ENCODE peak calls at places on chromosome 6, in nine cellular contexts. One of them, this sample, is unnamed.

GRCh38 chr6:111663232-111663631 is 57.6 kb upstream of the TRAF3IP2 start:
- DNase-seq in GM23248: peak
- DNase-seq in foreskin melanocyte: no peak
- DNase-seq in ELR: no peak
- DNase-seq in NCI-H1694 treated with DMSO at 0.1 percent for 48 hours: no peak
- DNase-seq in activated T-cell treated with anti-CD3 and anti-CD28 coated beads for 1 hour: no peak
- DNase-seq in left ventricle myocardium inferior: peak
- DNase-seq in activated effector memory CD4-positive, alpha-beta T cell treated with anti-CD3 and anti-CD28 coated beads, Interleukin-2, amount 50 U/mL, for 16 hours: no peak
- DNase-seq in T-helper 17 cell: no peak
- DNase-seq in this sample: no peak

GRCh38 chr6:152098683-152099082 is 291.2 kb downstream of the ESR1 start:
- DNase-seq in GM23248: no peak
- DNase-seq in foreskin melanocyte: no peak
- DNase-seq in ELR: no peak
- DNase-seq in NCI-H1694 treated with DMSO at 0.1 percent for 48 hours: no peak
- DNase-seq in activated T-cell treated with anti-CD3 and anti-CD28 coated beads for 1 hour: no peak
- DNase-seq in left ventricle myocardium inferior: no peak
- DNase-seq in activated effector memory CD4-positive, alpha-beta T cell treated with anti-CD3 and anti-CD28 coated beads, Interleukin-2, amount 50 U/mL, for 16 hours: no peak
- DNase-seq in T-helper 17 cell: no peak
- DNase-seq in this sample: no peak

GRCh38 chr6:103675807-103676406 is 1183.8 kb downstream of the HACE1 start:
- DNase-seq in GM23248: no peak
- DNase-seq in foreskin melanocyte: no peak
- DNase-seq in ELR: peak
- DNase-seq in NCI-H1694 treated with DMSO at 0.1 percent for 48 hours: no peak
- DNase-seq in activated T-cell treated with anti-CD3 and anti-CD28 coated beads for 1 hour: no peak
- DNase-seq in left ventricle myocardium inferior: no peak
- DNase-seq in activated effector memory CD4-positive, alpha-beta T cell treated with anti-CD3 and anti-CD28 coated beads, Interleukin-2, amount 50 U/mL, for 16 hours: no peak
- DNase-seq in T-helper 17 cell: no peak
- DNase-seq in this sample: no peak

GRCh38 chr6:168849459-168849858 is 404.2 kb downstream of the THBS2 start:
- DNase-seq in GM23248: no peak
- DNase-seq in foreskin melanocyte: no peak
- DNase-seq in ELR: no peak
- DNase-seq in NCI-H1694 treated with DMSO at 0.1 percent for 48 hours: no peak
- DNase-seq in activated T-cell treated with anti-CD3 and anti-CD28 coated beads for 1 hour: no peak
- DNase-seq in left ventricle myocardium inferior: no peak
- DNase-seq in activated effector memory CD4-positive, alpha-beta T cell treated with anti-CD3 and anti-CD28 coated beads, Interleukin-2, amount 50 U/mL, for 16 hours: no peak
- DNase-seq in T-helper 17 cell: no peak
- DNase-seq in this sample: no peak

GRCh38 chr6:128738112-128738511 is 144.8 kb upstream of the LAMA2 start:
- DNase-seq in GM23248: no peak
- DNase-seq in foreskin melanocyte: no peak
- DNase-seq in ELR: no peak
- DNase-seq in NCI-H1694 treated with DMSO at 0.1 percent for 48 hours: no peak
- DNase-seq in activated T-cell treated with anti-CD3 and anti-CD28 coated beads for 1 hour: no peak
- DNase-seq in left ventricle myocardium inferior: no peak
- DNase-seq in activated effector memory CD4-positive, alpha-beta T cell treated with anti-CD3 and anti-CD28 coated beads, Interleukin-2, amount 50 U/mL, for 16 hours: no peak
- DNase-seq in T-helper 17 cell: no peak
- DNase-seq in this sample: no peak

GRCh38 chr6:107977283-107977682 is 19.3 kb upstream of the SEC63 start:
- DNase-seq in GM23248: peak
- DNase-seq in foreskin melanocyte: peak
- DNase-seq in ELR: peak
- DNase-seq in NCI-H1694 treated with DMSO at 0.1 percent for 48 hours: peak
- DNase-seq in activated T-cell treated with anti-CD3 and anti-CD28 coated beads for 1 hour: no peak
- DNase-seq in left ventricle myocardium inferior: no peak
- DNase-seq in activated effector memory CD4-positive, alpha-beta T cell treated with anti-CD3 and anti-CD28 coated beads, Interleukin-2, amount 50 U/mL, for 16 hours: no peak
- DNase-seq in T-helper 17 cell: no peak
- DNase-seq in this sample: no peak

GRCh38 chr6:107956586-107957164 is 1.3 kb downstream of the SEC63 start:
- DNase-seq in GM23248: peak
- DNase-seq in foreskin melanocyte: peak
- DNase-seq in ELR: peak
- DNase-seq in NCI-H1694 treated with DMSO at 0.1 percent for 48 hours: peak
- DNase-seq in activated T-cell treated with anti-CD3 and anti-CD28 coated beads for 1 hour: no peak
- DNase-seq in left ventricle myocardium inferior: no peak
- DNase-seq in activated effector memory CD4-positive, alpha-beta T cell treated with anti-CD3 and anti-CD28 coated beads, Interleukin-2, amount 50 U/mL, for 16 hours: no peak
- DNase-seq in T-helper 17 cell: no peak
- DNase-seq in this sample: no peak

GRCh38 chr6:20252311-20252710 is 40.0 kb upstream of the MBOAT1 start:
- DNase-seq in GM23248: no peak
- DNase-seq in foreskin melanocyte: no peak
- DNase-seq in ELR: peak
- DNase-seq in NCI-H1694 treated with DMSO at 0.1 percent for 48 hours: no peak
- DNase-seq in activated T-cell treated with anti-CD3 and anti-CD28 coated beads for 1 hour: no peak
- DNase-seq in left ventricle myocardium inferior: no peak
- DNase-seq in activated effector memory CD4-positive, alpha-beta T cell treated with anti-CD3 and anti-CD28 coated beads, Interleukin-2, amount 50 U/mL, for 16 hours: no peak
- DNase-seq in T-helper 17 cell: no peak
- DNase-seq in this sample: no peak

GRCh38 chr6:167538746-167539145 is 213.9 kb downstream of the TTLL2 start:
- DNase-seq in GM23248: no peak
- DNase-seq in foreskin melanocyte: peak
- DNase-seq in ELR: no peak
- DNase-seq in NCI-H1694 treated with DMSO at 0.1 percent for 48 hours: no peak
- DNase-seq in activated T-cell treated with anti-CD3 and anti-CD28 coated beads for 1 hour: no peak
- DNase-seq in left ventricle myocardium inferior: no peak
- DNase-seq in activated effector memory CD4-positive, alpha-beta T cell treated with anti-CD3 and anti-CD28 coated beads, Interleukin-2, amount 50 U/mL, for 16 hours: no peak
- DNase-seq in T-helper 17 cell: no peak
- DNase-seq in this sample: no peak

GRCh38 chr6:31972709-31973350 is 892 bp upstream of the DXO start:
- DNase-seq in GM23248: peak
- DNase-seq in foreskin melanocyte: no peak
- DNase-seq in ELR: peak
- DNase-seq in NCI-H1694 treated with DMSO at 0.1 percent for 48 hours: no peak
- DNase-seq in activated T-cell treated with anti-CD3 and anti-CD28 coated beads for 1 hour: no peak
- DNase-seq in left ventricle myocardium inferior: no peak
- DNase-seq in activated effector memory CD4-positive, alpha-beta T cell treated with anti-CD3 and anti-CD28 coated beads, Interleukin-2, amount 50 U/mL, for 16 hours: peak
- DNase-seq in T-helper 17 cell: no peak
- DNase-seq in this sample: no peak

GRCh38 chr6:37005061-37005810 is at the start of gene FGD2:
- DNase-seq in GM23248: no peak
- DNase-seq in foreskin melanocyte: no peak
- DNase-seq in ELR: no peak
- DNase-seq in NCI-H1694 treated with DMSO at 0.1 percent for 48 hours: no peak
- DNase-seq in activated T-cell treated with anti-CD3 and anti-CD28 coated beads for 1 hour: no peak
- DNase-seq in left ventricle myocardium inferior: no peak
- DNase-seq in activated effector memory CD4-positive, alpha-beta T cell treated with anti-CD3 and anti-CD28 coated beads, Interleukin-2, amount 50 U/mL, for 16 hours: no peak
- DNase-seq in T-helper 17 cell: no peak
- DNase-seq in this sample: no peak

GRCh38 chr6:137724018-137724403 is 143.0 kb upstream of the TNFAIP3 start:
- DNase-seq in GM23248: peak
- DNase-seq in foreskin melanocyte: no peak
- DNase-seq in ELR: no peak
- DNase-seq in NCI-H1694 treated with DMSO at 0.1 percent for 48 hours: no peak
- DNase-seq in activated T-cell treated with anti-CD3 and anti-CD28 coated beads for 1 hour: no peak
- DNase-seq in left ventricle myocardium inferior: no peak
- DNase-seq in activated effector memory CD4-positive, alpha-beta T cell treated with anti-CD3 and anti-CD28 coated beads, Interleukin-2, amount 50 U/mL, for 16 hours: no peak
- DNase-seq in T-helper 17 cell: no peak
- DNase-seq in this sample: no peak

GRCh38 chr6:106799008-106799952 is 169.9 kb downstream of the QRSL1 start:
- DNase-seq in GM23248: peak
- DNase-seq in foreskin melanocyte: no peak
- DNase-seq in ELR: peak
- DNase-seq in NCI-H1694 treated with DMSO at 0.1 percent for 48 hours: no peak
- DNase-seq in activated T-cell treated with anti-CD3 and anti-CD28 coated beads for 1 hour: no peak
- DNase-seq in left ventricle myocardium inferior: no peak
- DNase-seq in activated effector memory CD4-positive, alpha-beta T cell treated with anti-CD3 and anti-CD28 coated beads, Interleukin-2, amount 50 U/mL, for 16 hours: no peak
- DNase-seq in T-helper 17 cell: no peak
- DNase-seq in this sample: peak

GRCh38 chr6:33633462-33634158 is 12.5 kb downstream of the ITPR3 start:
- DNase-seq in GM23248: peak
- DNase-seq in foreskin melanocyte: no peak
- DNase-seq in ELR: peak
- DNase-seq in NCI-H1694 treated with DMSO at 0.1 percent for 48 hours: no peak
- DNase-seq in activated T-cell treated with anti-CD3 and anti-CD28 coated beads for 1 hour: peak
- DNase-seq in left ventricle myocardium inferior: peak
- DNase-seq in activated effector memory CD4-positive, alpha-beta T cell treated with anti-CD3 and anti-CD28 coated beads, Interleukin-2, amount 50 U/mL, for 16 hours: peak
- DNase-seq in T-helper 17 cell: peak
- DNase-seq in this sample: no peak

GRCh38 chr6:41428995-41429417 is 93.6 kb downstream of the NCR2 start:
- DNase-seq in GM23248: peak
- DNase-seq in foreskin melanocyte: no peak
- DNase-seq in ELR: peak
- DNase-seq in NCI-H1694 treated with DMSO at 0.1 percent for 48 hours: no peak
- DNase-seq in activated T-cell treated with anti-CD3 and anti-CD28 coated beads for 1 hour: no peak
- DNase-seq in left ventricle myocardium inferior: peak
- DNase-seq in activated effector memory CD4-positive, alpha-beta T cell treated with anti-CD3 and anti-CD28 coated beads, Interleukin-2, amount 50 U/mL, for 16 hours: peak
- DNase-seq in T-helper 17 cell: no peak
- DNase-seq in this sample: no peak

GRCh38 chr6:34867484-34867883 is 20.4 kb downstream of the TAF11 start:
- DNase-seq in GM23248: no peak
- DNase-seq in foreskin melanocyte: no peak
- DNase-seq in ELR: peak
- DNase-seq in NCI-H1694 treated with DMSO at 0.1 percent for 48 hours: no peak
- DNase-seq in activated T-cell treated with anti-CD3 and anti-CD28 coated beads for 1 hour: no peak
- DNase-seq in left ventricle myocardium inferior: no peak
- DNase-seq in activated effector memory CD4-positive, alpha-beta T cell treated with anti-CD3 and anti-CD28 coated beads, Interleukin-2, amount 50 U/mL, for 16 hours: no peak
- DNase-seq in T-helper 17 cell: no peak
- DNase-seq in this sample: no peak

GRCh38 chr6:106757722-106758467 is 128.5 kb downstream of the QRSL1 start:
- DNase-seq in GM23248: no peak
- DNase-seq in foreskin melanocyte: no peak
- DNase-seq in ELR: no peak
- DNase-seq in NCI-H1694 treated with DMSO at 0.1 percent for 48 hours: no peak
- DNase-seq in activated T-cell treated with anti-CD3 and anti-CD28 coated beads for 1 hour: no peak
- DNase-seq in left ventricle myocardium inferior: no peak
- DNase-seq in activated effector memory CD4-positive, alpha-beta T cell treated with anti-CD3 and anti-CD28 coated beads, Interleukin-2, amount 50 U/mL, for 16 hours: no peak
- DNase-seq in T-helper 17 cell: no peak
- DNase-seq in this sample: no peak

GRCh38 chr6:6195080-6195479 is 125.4 kb downstream of the F13A1 start:
- DNase-seq in GM23248: no peak
- DNase-seq in foreskin melanocyte: no peak
- DNase-seq in ELR: no peak
- DNase-seq in NCI-H1694 treated with DMSO at 0.1 percent for 48 hours: no peak
- DNase-seq in activated T-cell treated with anti-CD3 and anti-CD28 coated beads for 1 hour: no peak
- DNase-seq in left ventricle myocardium inferior: no peak
- DNase-seq in activated effector memory CD4-positive, alpha-beta T cell treated with anti-CD3 and anti-CD28 coated beads, Interleukin-2, amount 50 U/mL, for 16 hours: no peak
- DNase-seq in T-helper 17 cell: no peak
- DNase-seq in this sample: no peak

GRCh38 chr6:169663468-169663867 is 38.4 kb downstream of the WDR27 start:
- DNase-seq in GM23248: no peak
- DNase-seq in foreskin melanocyte: no peak
- DNase-seq in ELR: no peak
- DNase-seq in NCI-H1694 treated with DMSO at 0.1 percent for 48 hours: no peak
- DNase-seq in activated T-cell treated with anti-CD3 and anti-CD28 coated beads for 1 hour: no peak
- DNase-seq in left ventricle myocardium inferior: no peak
- DNase-seq in activated effector memory CD4-positive, alpha-beta T cell treated with anti-CD3 and anti-CD28 coated beads, Interleukin-2, amount 50 U/mL, for 16 hours: no peak
- DNase-seq in T-helper 17 cell: no peak
- DNase-seq in this sample: no peak

GRCh38 chr6:5583528-5583927 is 322.2 kb downstream of the FARS2 start:
- DNase-seq in GM23248: no peak
- DNase-seq in foreskin melanocyte: no peak
- DNase-seq in ELR: no peak
- DNase-seq in NCI-H1694 treated with DMSO at 0.1 percent for 48 hours: no peak
- DNase-seq in activated T-cell treated with anti-CD3 and anti-CD28 coated beads for 1 hour: no peak
- DNase-seq in left ventricle myocardium inferior: no peak
- DNase-seq in activated effector memory CD4-positive, alpha-beta T cell treated with anti-CD3 and anti-CD28 coated beads, Interleukin-2, amount 50 U/mL, for 16 hours: no peak
- DNase-seq in T-helper 17 cell: no peak
- DNase-seq in this sample: no peak

GRCh38 chr6:34663887-34664269 is 32.7 kb downstream of the ILRUN start:
- DNase-seq in GM23248: peak
- DNase-seq in foreskin melanocyte: no peak
- DNase-seq in ELR: peak
- DNase-seq in NCI-H1694 treated with DMSO at 0.1 percent for 48 hours: no peak
- DNase-seq in activated T-cell treated with anti-CD3 and anti-CD28 coated beads for 1 hour: no peak
- DNase-seq in left ventricle myocardium inferior: no peak
- DNase-seq in activated effector memory CD4-positive, alpha-beta T cell treated with anti-CD3 and anti-CD28 coated beads, Interleukin-2, amount 50 U/mL, for 16 hours: no peak
- DNase-seq in T-helper 17 cell: no peak
- DNase-seq in this sample: no peak

GRCh38 chr6:125637207-125637606 is 112.2 kb upstream of the HEY2 start:
- DNase-seq in GM23248: no peak
- DNase-seq in foreskin melanocyte: peak
- DNase-seq in ELR: no peak
- DNase-seq in NCI-H1694 treated with DMSO at 0.1 percent for 48 hours: no peak
- DNase-seq in activated T-cell treated with anti-CD3 and anti-CD28 coated beads for 1 hour: no peak
- DNase-seq in left ventricle myocardium inferior: no peak
- DNase-seq in activated effector memory CD4-positive, alpha-beta T cell treated with anti-CD3 and anti-CD28 coated beads, Interleukin-2, amount 50 U/mL, for 16 hours: no peak
- DNase-seq in T-helper 17 cell: no peak
- DNase-seq in this sample: no peak

GRCh38 chr6:118810420-118811027 is 83.4 kb upstream of the ASF1A start:
- DNase-seq in GM23248: no peak
- DNase-seq in foreskin melanocyte: no peak
- DNase-seq in ELR: peak
- DNase-seq in NCI-H1694 treated with DMSO at 0.1 percent for 48 hours: no peak
- DNase-seq in activated T-cell treated with anti-CD3 and anti-CD28 coated beads for 1 hour: peak
- DNase-seq in left ventricle myocardium inferior: no peak
- DNase-seq in activated effector memory CD4-positive, alpha-beta T cell treated with anti-CD3 and anti-CD28 coated beads, Interleukin-2, amount 50 U/mL, for 16 hours: peak
- DNase-seq in T-helper 17 cell: peak
- DNase-seq in this sample: no peak

GRCh38 chr6:42727084-42727601 is 4.7 kb upstream of the PRPH2 start:
- DNase-seq in GM23248: peak
- DNase-seq in foreskin melanocyte: no peak
- DNase-seq in ELR: peak
- DNase-seq in NCI-H1694 treated with DMSO at 0.1 percent for 48 hours: no peak
- DNase-seq in activated T-cell treated with anti-CD3 and anti-CD28 coated beads for 1 hour: no peak
- DNase-seq in left ventricle myocardium inferior: peak
- DNase-seq in activated effector memory CD4-positive, alpha-beta T cell treated with anti-CD3 and anti-CD28 coated beads, Interleukin-2, amount 50 U/mL, for 16 hours: peak
- DNase-seq in T-helper 17 cell: no peak
- DNase-seq in this sample: no peak

GRCh38 chr6:51487937-51488336 is 599.5 kb downstream of the PKHD1 start:
- DNase-seq in GM23248: no peak
- DNase-seq in foreskin melanocyte: no peak
- DNase-seq in ELR: no peak
- DNase-seq in NCI-H1694 treated with DMSO at 0.1 percent for 48 hours: no peak
- DNase-seq in activated T-cell treated with anti-CD3 and anti-CD28 coated beads for 1 hour: no peak
- DNase-seq in left ventricle myocardium inferior: no peak
- DNase-seq in activated effector memory CD4-positive, alpha-beta T cell treated with anti-CD3 and anti-CD28 coated beads, Interleukin-2, amount 50 U/mL, for 16 hours: no peak
- DNase-seq in T-helper 17 cell: no peak
- DNase-seq in this sample: no peak

GRCh38 chr6:129429953-129430352 is 280.0 kb downstream of the ARHGAP18 start:
- DNase-seq in GM23248: no peak
- DNase-seq in foreskin melanocyte: no peak
- DNase-seq in ELR: no peak
- DNase-seq in NCI-H1694 treated with DMSO at 0.1 percent for 48 hours: no peak
- DNase-seq in activated T-cell treated with anti-CD3 and anti-CD28 coated beads for 1 hour: no peak
- DNase-seq in left ventricle myocardium inferior: no peak
- DNase-seq in activated effector memory CD4-positive, alpha-beta T cell treated with anti-CD3 and anti-CD28 coated beads, Interleukin-2, amount 50 U/mL, for 16 hours: no peak
- DNase-seq in T-helper 17 cell: no peak
- DNase-seq in this sample: no peak

GRCh38 chr6:113871975-113872374 is 14.8 kb downstream of the MARCKS start:
- DNase-seq in GM23248: no peak
- DNase-seq in foreskin melanocyte: no peak
- DNase-seq in ELR: no peak
- DNase-seq in NCI-H1694 treated with DMSO at 0.1 percent for 48 hours: no peak
- DNase-seq in activated T-cell treated with anti-CD3 and anti-CD28 coated beads for 1 hour: no peak
- DNase-seq in left ventricle myocardium inferior: no peak
- DNase-seq in activated effector memory CD4-positive, alpha-beta T cell treated with anti-CD3 and anti-CD28 coated beads, Interleukin-2, amount 50 U/mL, for 16 hours: no peak
- DNase-seq in T-helper 17 cell: no peak
- DNase-seq in this sample: no peak

GRCh38 chr6:51025082-51025777 is 206.6 kb downstream of the TFAP2B start:
- DNase-seq in GM23248: peak
- DNase-seq in foreskin melanocyte: no peak
- DNase-seq in ELR: peak
- DNase-seq in NCI-H1694 treated with DMSO at 0.1 percent for 48 hours: no peak
- DNase-seq in activated T-cell treated with anti-CD3 and anti-CD28 coated beads for 1 hour: no peak
- DNase-seq in left ventricle myocardium inferior: no peak
- DNase-seq in activated effector memory CD4-positive, alpha-beta T cell treated with anti-CD3 and anti-CD28 coated beads, Interleukin-2, amount 50 U/mL, for 16 hours: no peak
- DNase-seq in T-helper 17 cell: no peak
- DNase-seq in this sample: no peak

GRCh38 chr6:14661188-14661587 is 543.6 kb downstream of the CD83 start:
- DNase-seq in GM23248: no peak
- DNase-seq in foreskin melanocyte: no peak
- DNase-seq in ELR: peak
- DNase-seq in NCI-H1694 treated with DMSO at 0.1 percent for 48 hours: no peak
- DNase-seq in activated T-cell treated with anti-CD3 and anti-CD28 coated beads for 1 hour: peak
- DNase-seq in left ventricle myocardium inferior: no peak
- DNase-seq in activated effector memory CD4-positive, alpha-beta T cell treated with anti-CD3 and anti-CD28 coated beads, Interleukin-2, amount 50 U/mL, for 16 hours: peak
- DNase-seq in T-helper 17 cell: no peak
- DNase-seq in this sample: peak

GRCh38 chr6:138486249-138487121 is 12.8 kb downstream of the NHSL1 start:
- DNase-seq in GM23248: no peak
- DNase-seq in foreskin melanocyte: no peak
- DNase-seq in ELR: no peak
- DNase-seq in NCI-H1694 treated with DMSO at 0.1 percent for 48 hours: no peak
- DNase-seq in activated T-cell treated with anti-CD3 and anti-CD28 coated beads for 1 hour: no peak
- DNase-seq in left ventricle myocardium inferior: no peak
- DNase-seq in activated effector memory CD4-positive, alpha-beta T cell treated with anti-CD3 and anti-CD28 coated beads, Interleukin-2, amount 50 U/mL, for 16 hours: no peak
- DNase-seq in T-helper 17 cell: no peak
- DNase-seq in this sample: no peak

GRCh38 chr6:165641672-165642156 is 21.3 kb downstream of the PDE10A start:
- DNase-seq in GM23248: no peak
- DNase-seq in foreskin melanocyte: no peak
- DNase-seq in ELR: no peak
- DNase-seq in NCI-H1694 treated with DMSO at 0.1 percent for 48 hours: no peak
- DNase-seq in activated T-cell treated with anti-CD3 and anti-CD28 coated beads for 1 hour: no peak
- DNase-seq in left ventricle myocardium inferior: no peak
- DNase-seq in activated effector memory CD4-positive, alpha-beta T cell treated with anti-CD3 and anti-CD28 coated beads, Interleukin-2, amount 50 U/mL, for 16 hours: no peak
- DNase-seq in T-helper 17 cell: no peak
- DNase-seq in this sample: no peak

This sample was measured in GM12878.